ENCODE peak calls at places on chromosome X, in six cellular contexts. Q is cardiac fibroblast, B is AG09319, X is neural crest cell, Y is thyroid gland, W is fibroblast of lung. E is an unnamed sample.

GRCh38 chrX:63330681-63331080 is 20.5 kb downstream of the SPIN4 start:
- DNase-seq in X (no peak), W (no peak), Y (no peak), Q (peak), B (no peak), E (no peak)

GRCh38 chrX:103571121-103571520 is 14.2 kb upstream of the TCEAL4 start:
- DNase-seq in W (no peak), X (no peak), Y (no peak), Q (no peak), B (no peak), E (no peak)

GRCh38 chrX:102339312-102340298 is 92.6 kb downstream of the NXF2 start:
- DNase-seq in Y (no peak), W (no peak), B (no peak), X (no peak), Q (no peak), E (no peak)

GRCh38 chrX:149948001-149948400 is 9.7 kb upstream of the EOLA2 start:
- DNase-seq in W (no peak), Q (no peak), X (no peak), B (no peak), Y (peak), E (no peak)

GRCh38 chrX:103338663-103339062 is 8.6 kb downstream of the TCEAL7 start:
- DNase-seq in Q (no peak), X (no peak), Y (no peak), B (no peak), W (no peak), E (no peak)

GRCh38 chrX:2928583-2929434 is at the start of gene ARSD:
- DNase-seq in X (peak), Y (peak), B (peak), Q (peak), W (peak), E (peak)

GRCh38 chrX:136179133-136179532 is 31.8 kb downstream of the FHL1 start:
- DNase-seq in Q (no peak), W (no peak), X (no peak), Y (no peak), B (no peak), E (no peak)

GRCh38 chrX:119605398-119605738 is 856 bp downstream of the NKRF start:
- DNase-seq in W (no peak), Y (peak), X (no peak), B (no peak), Q (peak), E (no peak)

GRCh38 chrX:40150503-40150902 is 52.7 kb upstream of the BCOR start:
- DNase-seq in Q (no peak), Y (no peak), X (no peak), B (no peak), W (no peak), E (no peak)

GRCh38 chrX:136761410-136761809 is 19.3 kb downstream of the ARHGEF6 start:
- DNase-seq in Q (no peak), Y (no peak), W (no peak), B (no peak), X (no peak), E (no peak)

GRCh38 chrX:114581528-114582263 is 2.2 kb upstream of the HTR2C start:
- DNase-seq in Y (no peak), B (no peak), X (no peak), W (no peak), Q (no peak), E (no peak)

GRCh38 chrX:72130156-72130761 is 1.5 kb downstream of the RTL5 start:
- DNase-seq in Y (no peak), X (no peak), Q (no peak), B (no peak), W (no peak), E (no peak)

GRCh38 chrX:32530802-32531403 is 680.4 kb downstream of the DMD start:
- DNase-seq in X (peak), W (peak), B (peak), Q (peak), Y (peak), E (peak)

GRCh38 chrX:115367455-115367854 is 77.9 kb downstream of the LUZP4 start:
- DNase-seq in Y (no peak), Q (peak), X (no peak), B (no peak), W (peak), E (no peak)

GRCh38 chrX:48883729-48884128 is 13.8 kb downstream of the TIMM17B start:
- DNase-seq in B (no peak), X (no peak), W (no peak), Y (no peak), Q (no peak), E (no peak)

GRCh38 chrX:115491766-115492165 is 69.2 kb upstream of the PLS3 start:
- DNase-seq in X (no peak), Q (peak), Y (no peak), B (no peak), W (no peak), E (no peak)

GRCh38 chrX:29012867-29013266 is 425.6 kb downstream of the IL1RAPL1 start:
- DNase-seq in Q (no peak), X (no peak), W (no peak), B (no peak), Y (no peak), E (no peak)

GRCh38 chrX:67545772-67546495 is 2.1 kb downstream of the AR start:
- DNase-seq in W (peak), X (peak), Y (peak), B (no peak), Q (no peak), E (no peak)

GRCh38 chrX:139077303-139078131 is 366.0 kb upstream of the FGF13 start:
- DNase-seq in X (no peak), Q (peak), W (peak), Y (no peak), B (peak), E (peak)

GRCh38 chrX:115344885-115345653 is 55.6 kb downstream of the LUZP4 start:
- DNase-seq in B (peak), X (no peak), Y (peak), Q (peak), W (peak), E (peak)

GRCh38 chrX:2707334-2707760 is 16.3 kb downstream of the CD99 start:
- DNase-seq in Q (peak), Y (peak), X (no peak), W (peak), B (peak), E (peak)

GRCh38 chrX:20181563-20182329 is 40.1 kb upstream of the EIF1AX start:
- DNase-seq in B (no peak), W (no peak), Q (no peak), X (no peak), Y (no peak), E (no peak)

GRCh38 chrX:41145920-41146608 is 60.8 kb downstream of the USP9X start:
- DNase-seq in W (peak), B (peak), Q (peak), X (no peak), Y (no peak), E (peak)

GRCh38 chrX:136194546-136194945 is 47.2 kb downstream of the FHL1 start:
- DNase-seq in X (no peak), Y (no peak), Q (no peak), B (no peak), W (no peak), E (no peak)

GRCh38 chrX:66579219-66579618 is 59.7 kb downstream of the EDA2R start:
- DNase-seq in W (no peak), Y (no peak), X (no peak), Q (no peak), B (no peak), E (no peak)

GRCh38 chrX:147981038-147981752 is at the start of gene FMR1NB:
- DNase-seq in Y (no peak), W (no peak), B (no peak), X (no peak), Q (no peak), E (no peak)

GRCh38 chrX:46967547-46967946 is 55.3 kb downstream of the JADE3 start:
- DNase-seq in Q (no peak), X (no peak), W (no peak), B (no peak), Y (peak), E (no peak)

GRCh38 chrX:1027133-1027532 is 185.3 kb downstream of the CRLF2 start:
- DNase-seq in X (no peak), W (no peak), Y (no peak), B (no peak), Q (no peak), E (no peak)

GRCh38 chrX:38045697-38046096 is 39.3 kb downstream of the SYTL5 start:
- DNase-seq in B (no peak), W (peak), Y (peak), Q (peak), X (no peak), E (no peak)

GRCh38 chrX:120144178-120144844 is 14.1 kb upstream of the RHOXF2 start:
- DNase-seq in B (no peak), Q (no peak), X (peak), Y (no peak), W (no peak), E (no peak)

GRCh38 chrX:25022499-25023325 is 6.9 kb upstream of the ARX start:
- DNase-seq in Q (no peak), B (no peak), Y (no peak), X (no peak), W (no peak), E (no peak)

GRCh38 chrX:25018682-25019081 is 2.9 kb upstream of the ARX start:
- DNase-seq in X (no peak), B (no peak), Q (no peak), Y (no peak), W (no peak), E (no peak)

GRCh38 chrX:25020391-25021131 is 4.8 kb upstream of the ARX start:
- DNase-seq in W (no peak), X (peak), B (no peak), Q (no peak), Y (no peak), E (no peak)

GRCh38 chrX:25019707-25020390 is 4.1 kb upstream of the ARX start:
- DNase-seq in Q (no peak), W (no peak), X (no peak), Y (no peak), B (no peak), E (no peak)

DNA sequence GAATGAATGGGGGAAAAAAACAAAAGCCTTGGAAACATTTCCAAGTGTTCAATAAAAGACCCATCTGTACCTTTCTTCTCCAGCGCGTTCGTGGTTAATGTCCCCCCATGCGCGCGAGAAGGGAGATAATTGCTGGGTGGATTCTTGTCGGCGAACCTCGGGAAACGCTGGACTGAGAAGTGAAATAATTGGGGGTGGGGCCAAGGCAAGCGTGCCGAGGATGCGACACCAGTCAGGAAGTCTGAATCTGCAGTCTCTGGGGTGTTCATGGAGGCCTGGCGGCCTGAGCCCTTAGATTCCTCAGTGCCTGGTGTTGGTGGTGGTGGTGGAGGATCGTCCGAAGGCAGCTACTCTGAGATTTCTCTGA is 5.3 kb upstream of the ARX start:
- DNase-seq in W (no peak), B (no peak), X (no peak), Q (no peak), Y (no peak), E (no peak)
- TF ChIP-seq CTCF in W (no peak), B (no peak), X (no peak), Q (no peak), Y (no peak), E (no peak)

GRCh38 chrX:8748855-8749254 is 16.9 kb upstream of the ANOS1 start:
- DNase-seq in X (no peak), W (peak), Q (peak), B (no peak), Y (no peak), E (no peak)
- TF ChIP-seq CTCF in X (peak), W (peak), Q (peak), B (peak), Y (peak), E (peak)

GRCh38 chrX:131783555-131784338 is 239.4 kb upstream of the STK26 start:
- DNase-seq in Q (no peak), Y (no peak), W (peak), B (peak), X (no peak), E (peak)
- TF ChIP-seq CTCF in Q (no peak), Y (peak), W (no peak), B (peak), X (no peak), E (peak)

GRCh38 chrX:50579955-50580354 is 109.3 kb upstream of the DGKK start:
- DNase-seq in W (peak), X (peak), Q (peak), B (peak), Y (peak), E (peak)
- TF ChIP-seq CTCF in W (peak), X (peak), Q (peak), B (peak), Y (peak), E (peak)